ENCODE peak calls at places on chromosomes 11 and 22, in four cellular contexts. P is fibroblast of villous mesenchyme; Y is CD8-positive, alpha-beta T cell; I is cardiac muscle cell. B is an unnamed sample.

GRCh38 chr11:131146817-131147490 is 223.5 kb upstream of the NTM start:
- DNase-seq in P (no peak), Y (no peak), I (no peak), B (no peak)

GRCh38 chr11:116796548-116796947 is 4.9 kb upstream of the APOA5 start:
- DNase-seq in P (no peak), Y (no peak), I (no peak), B (no peak)

GRCh38 chr11:111829185-111829968 is 42.0 kb downstream of the ALG9 start:
- DNase-seq in P (no peak), Y (no peak), I (no peak), B (no peak)

GRCh38 chr11:17991799-17992433 is 20.9 kb downstream of the SERGEF start:
- DNase-seq in P (peak; percentile 63), Y (peak; percentile 59), I (peak; percentile 63), B (peak; percentile 66)

GRCh38 chr11:73612601-73613137 is 14.8 kb upstream of the FAM168A start:
- DNase-seq in P (no peak), Y (no peak), I (no peak), B (no peak)

GRCh38 chr11:43282607-43283440 is 29.0 kb upstream of the API5 start:
- DNase-seq in P (peak; percentile 30), Y (peak; percentile 50), I (peak; percentile 62), B (peak; percentile 33)

GRCh38 chr11:13382751-13383150 is 80.3 kb downstream of the BTBD10 start:
- DNase-seq in P (no peak), Y (no peak), I (no peak), B (no peak)

GRCh38 chr11:43825217-43825816 is 55.3 kb upstream of the ALKBH3 start:
- DNase-seq in P (peak; percentile 52), Y (no peak), I (peak; percentile 35), B (peak; percentile 46)

GRCh38 chr11:73323464-73323863 is 15.4 kb downstream of the ARHGEF17 start:
- DNase-seq in P (peak; percentile 79), Y (no peak), I (peak; percentile 80), B (peak; percentile 61)

GRCh38 chr11:15707194-15707593 is 592.5 kb downstream of the INSC start:
- DNase-seq in P (no peak), Y (no peak), I (no peak), B (no peak)

GRCh38 chr22:44351685-44352377 is 39.1 kb upstream of the SHISAL1 start:
- DNase-seq in P (peak; percentile 93), Y (no peak), I (peak; percentile 42), B (peak; percentile 89)

GRCh38 chr22:42717197-42717967 is 3.3 kb downstream of the A4GALT start:
- DNase-seq in P (peak; percentile 36), Y (no peak), I (peak; percentile 34), B (peak; percentile 45)

GRCh38 chr22:46087816-46088277 is 62.5 kb upstream of the PPARA start:
- DNase-seq in P (peak; percentile 97), Y (no peak), I (no peak), B (peak; percentile 93)

GRCh38 chr22:17121235-17122195 is at the start of gene TMEM121B:
- DNase-seq in P (peak; percentile 22), Y (no peak), I (peak; percentile 94), B (peak; percentile 50)

GRCh38 chr11:33742249-33742851 is 6.1 kb upstream of the CD59 start:
- DNase-seq in P (peak; percentile 53), Y (no peak), I (no peak), B (peak; percentile 55)

GRCh38 chr22:27719535-27720227 is 81.9 kb downstream of the MN1 start:
- DNase-seq in P (no peak), Y (no peak), I (no peak), B (peak; percentile 30)

GRCh38 chr11:748007-748359 is 719 bp downstream of the TALDO1 start:
- DNase-seq in P (peak; percentile 43), Y (no peak), I (no peak), B (no peak)

DNA sequence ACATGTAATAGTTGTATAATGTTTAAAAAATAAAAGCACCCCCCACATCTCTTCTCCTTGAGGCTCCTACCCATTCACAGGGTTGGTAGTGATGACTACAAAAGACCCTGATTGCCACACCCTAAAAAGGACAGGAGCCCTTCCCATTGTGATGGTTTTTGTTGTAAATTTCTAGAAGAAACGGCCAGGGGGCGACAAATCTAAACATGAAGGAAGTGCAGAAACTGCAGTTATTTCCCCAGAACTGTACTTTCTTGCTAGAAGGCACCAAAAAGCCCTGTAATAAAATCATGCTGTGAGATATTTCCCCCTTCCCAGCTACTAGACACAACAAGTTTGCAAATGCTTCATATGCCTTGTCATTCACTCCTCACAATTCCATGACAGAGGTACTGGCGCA is 10.8 kb downstream of the PRR5L start:
- DNase-seq in P (peak; percentile 54), Y (no peak), I (peak; percentile 23), B (peak; percentile 60)
- TF ChIP-seq CTCF in P (peak; percentile 38), Y (no peak), I (peak; percentile 65), B (peak; percentile 59)

GRCh38 chr11:35066029-35066428 is 72.9 kb upstream of the CD44 start:
- DNase-seq in P (no peak), Y (no peak), I (no peak), B (no peak)

GRCh38 chr11:35061516-35062440 is 77.2 kb upstream of the CD44 start:
- DNase-seq in P (peak; percentile 52), Y (no peak), I (no peak), B (peak; percentile 58)

GRCh38 chr11:35065566-35065965 is 73.4 kb upstream of the CD44 start:
- DNase-seq in P (peak; percentile 82), Y (no peak), I (no peak), B (peak; percentile 62)

GRCh38 chr11:35064114-35064800 is 74.7 kb upstream of the CD44 start:
- DNase-seq in P (peak; percentile 54), Y (no peak), I (no peak), B (peak; percentile 86)

GRCh38 chr11:35063453-35063852 is 75.5 kb upstream of the CD44 start:
- DNase-seq in P (no peak), Y (no peak), I (no peak), B (no peak)
- H3K4me3 ChIP-seq in P (no peak overlapping the region), Y (no peak overlapping the region), I (no peak overlapping the region), B (no peak overlapping the region)

GRCh38 chr22:24431309-24432034 is 4.1 kb downstream of the ADORA2A start:
- DNase-seq in P (no peak), Y (no peak), I (no peak), B (no peak)
- TF ChIP-seq CTCF in P (no peak), Y (no peak), I (no peak), B (no peak)

GRCh38 chr22:48173061-48173849 is 1410.8 kb downstream of the TBC1D22A start:
- DNase-seq in P (no peak), Y (no peak), I (no peak), B (no peak)
- H3K4me3 ChIP-seq in P (no peak overlapping the region), Y (no peak overlapping the region), I (no peak overlapping the region), B (no peak overlapping the region)

GRCh38 chr11:78417888-78418583 is 416 bp upstream of the GAB2 start:
- DNase-seq in P (peak; percentile 79), Y (peak; percentile 83), I (peak; percentile 91), B (peak; percentile 56)

GRCh38 chr11:78418584-78419211 is 1.1 kb upstream of the GAB2 start:
- DNase-seq in P (peak; percentile 44), Y (no peak), I (no peak), B (peak; percentile 22)

GRCh38 chr11:78416285-78417174 is 1.1 kb downstream of the GAB2 start:
- DNase-seq in P (peak; percentile 93), Y (peak; percentile 78), I (peak; percentile 82), B (peak; percentile 89)

GRCh38 chr11:78415338-78415737 is 2.3 kb downstream of the GAB2 start:
- DNase-seq in P (no peak), Y (no peak), I (no peak), B (no peak)

DNA sequence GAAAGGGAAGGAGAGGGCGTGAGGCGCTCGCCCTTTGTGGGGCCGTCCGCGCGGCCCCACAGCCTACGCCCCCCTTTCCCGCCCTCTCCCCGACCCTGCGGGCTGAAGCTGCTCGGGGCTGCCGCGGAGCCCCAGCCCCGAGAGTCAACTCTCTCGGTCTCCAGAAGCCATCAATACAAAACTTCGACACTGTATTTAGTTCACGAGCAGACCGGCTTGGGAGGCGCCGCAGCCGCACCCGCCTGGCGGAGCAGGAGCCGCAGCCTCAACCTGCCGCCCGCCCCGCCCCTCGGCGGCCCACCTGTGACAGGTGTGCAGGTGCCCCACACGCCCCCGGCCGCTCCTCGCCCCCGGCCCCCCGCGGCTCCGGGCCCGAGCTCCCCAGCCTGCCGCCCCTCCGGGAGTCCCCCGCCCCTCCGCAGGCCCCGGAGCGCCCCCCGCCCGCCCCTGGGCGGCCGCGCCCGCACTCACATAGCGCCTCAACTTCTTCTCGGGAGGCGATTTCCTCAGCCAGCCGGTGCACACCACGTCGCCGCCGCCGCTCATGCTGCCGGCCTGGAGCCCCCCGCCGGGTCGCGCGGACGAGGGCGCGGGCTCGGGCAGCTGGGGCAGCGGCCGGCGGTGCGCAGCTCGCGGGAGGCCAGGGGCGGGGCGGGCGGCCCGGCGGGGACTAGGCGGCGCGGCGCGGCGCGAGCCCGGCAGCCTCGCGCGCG is at the start of gene GAB2:
- DNase-seq in P (no peak), Y (peak; percentile 58), I (no peak), B (no peak)
- TF ChIP-seq CTCF in P (no peak), Y (no peak), I (no peak), B (no peak)

GRCh38 chr11:68962527-68963250 is 18.1 kb downstream of the MRGPRD start:
- DNase-seq in P (no peak), Y (no peak), I (no peak), B (no peak)
- H3K4me3 ChIP-seq in P (no peak overlapping the region), Y (no peak overlapping the region), I (no peak overlapping the region), B (no peak overlapping the region)

GRCh38 chr22:37544955-37545702 is 15.2 kb upstream of the CDC42EP1 start:
- DNase-seq in P (peak; percentile 71), Y (peak; percentile 64), I (peak; percentile 66), B (peak; percentile 66)

GRCh38 chr22:37545703-37546435 is 14.4 kb upstream of the CDC42EP1 start:
- DNase-seq in P (peak; percentile 98), Y (no peak), I (peak; percentile 71), B (peak; percentile 94)

GRCh38 chr22:37549704-37550059 is 10.6 kb upstream of the CDC42EP1 start:
- DNase-seq in P (peak; percentile 47), Y (no peak), I (peak; percentile 37), B (peak; percentile 48)

GRCh38 chr22:37547249-37547741 is 13.0 kb upstream of the CDC42EP1 start:
- DNase-seq in P (peak; percentile 17), Y (no peak), I (no peak), B (no peak)

DNA sequence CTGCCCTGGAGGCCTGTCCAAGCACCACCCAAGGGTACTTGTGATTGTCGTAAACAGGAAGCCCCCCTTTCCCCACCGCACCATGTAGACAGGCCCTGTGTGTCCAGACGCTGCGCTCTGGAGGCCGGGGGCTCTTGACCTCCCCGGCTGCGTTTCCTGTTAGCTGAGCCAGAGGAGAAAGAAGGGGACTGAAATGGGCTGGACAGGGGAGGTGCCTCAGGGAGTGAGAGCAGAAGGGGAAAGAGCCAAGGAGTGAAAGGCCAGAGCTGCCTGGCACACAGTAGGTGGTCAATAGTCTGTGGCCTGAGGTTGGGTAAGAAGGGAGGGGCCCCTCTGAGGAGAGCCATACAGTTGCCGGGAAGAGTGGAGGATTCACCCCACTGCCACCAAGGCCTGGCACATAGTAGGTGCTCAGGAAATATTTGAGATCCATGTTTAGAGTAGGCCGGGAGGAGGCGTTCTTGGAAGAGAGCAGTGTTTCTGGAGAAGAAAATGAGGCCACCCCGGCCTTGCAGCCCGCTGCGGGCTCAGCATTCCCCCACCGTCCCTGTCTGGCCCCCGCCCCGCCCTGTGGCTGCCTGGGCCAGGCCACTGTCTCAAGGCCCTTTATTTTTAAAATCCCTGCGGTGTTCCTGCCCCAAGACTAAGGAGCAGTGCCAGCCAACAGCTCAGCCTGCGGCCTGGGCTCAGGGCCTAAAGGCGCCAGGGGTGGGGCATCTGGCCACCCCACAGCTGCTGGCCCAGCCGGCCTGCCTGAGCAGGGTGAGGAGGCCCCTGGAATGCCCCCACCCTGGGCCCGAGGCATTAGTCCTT is 13.6 kb upstream of the CDC42EP1 start:
- DNase-seq in P (peak; percentile 97), Y (no peak), I (peak; percentile 60), B (peak; percentile 87)
- TF ChIP-seq CTCF in P (no peak), Y (no peak), I (peak; percentile 20), B (no peak)